ENCODE peak calls at places on chromosomes 3 and 15, in four cellular contexts. P, X, H and V are unnamed samples.

GRCh38 chr15:92625297-92625980 is 30.1 kb downstream of the FAM174B start:
- DNase-seq in P (no peak), X (no peak), H (peak), V (no peak)

GRCh38 chr3:4751057-4752051 is 227.9 kb upstream of the BHLHE40 start:
- DNase-seq in P (no peak), X (peak), H (no peak), V (no peak)

GRCh38 chr3:178436773-178437172 is 99.5 kb upstream of the KCNMB2 start:
- DNase-seq in P (peak), X (no peak), H (no peak), V (peak)

GRCh38 chr15:57565326-57565725 is 26.4 kb upstream of the MYZAP start:
- DNase-seq in P (no peak), X (peak), H (no peak), V (no peak)

GRCh38 chr3:178367817-178368617 is 168.2 kb upstream of the KCNMB2 start:
- DNase-seq in P (no peak), X (no peak), H (no peak), V (no peak)

GRCh38 chr3:124263168-124263567 is 271.2 kb upstream of the ROPN1 start:
- DNase-seq in P (no peak), X (peak), H (no peak), V (no peak)

GRCh38 chr15:101024709-101025108 is 105.6 kb downstream of the LRRK1 start:
- DNase-seq in P (no peak), X (no peak), H (no peak), V (no peak)

GRCh38 chr3:152620395-152620794 is 214.5 kb upstream of the P2RY1 start:
- DNase-seq in P (no peak), X (no peak), H (no peak), V (no peak)

GRCh38 chr15:82680200-82681102 is 29.2 kb downstream of the AP3B2 start:
- DNase-seq in P (peak), X (peak), H (no peak), V (peak)

GRCh38 chr3:149554826-149555225 is 80.3 kb downstream of the TM4SF4 start:
- DNase-seq in P (no peak), X (no peak), H (no peak), V (no peak)

GRCh38 chr15:75672646-75673425 is 25.1 kb downstream of the SNX33 start:
- DNase-seq in P (no peak), X (no peak), H (no peak), V (no peak)

GRCh38 chr3:100782359-100782758 is 73.1 kb downstream of the TFG start:
- DNase-seq in P (no peak), X (no peak), H (no peak), V (no peak)

GRCh38 chr15:92707880-92708551 is 52.4 kb upstream of the FAM174B start:
- DNase-seq in P (no peak), X (no peak), H (no peak), V (no peak)

GRCh38 chr3:27279153-27279552 is 90.0 kb downstream of the NEK10 start:
- DNase-seq in P (no peak), X (no peak), H (no peak), V (no peak)

GRCh38 chr3:50648297-50648696 is 26.4 kb upstream of the DOCK3 start:
- DNase-seq in P (no peak), X (no peak), H (no peak), V (no peak)

GRCh38 chr3:149639093-149639486 is 18.7 kb downstream of the WWTR1 start:
- DNase-seq in P (no peak), X (no peak), H (no peak), V (no peak)

GRCh38 chr15:74327756-74328155 is 39.7 kb downstream of the CYP11A1 start:
- DNase-seq in P (no peak), X (no peak), H (no peak), V (no peak)

GRCh38 chr15:82105458-82106205 is 59.8 kb upstream of the MEX3B start:
- DNase-seq in P (no peak), X (no peak), H (no peak), V (no peak)

GRCh38 chr15:100918690-100919480 is at the start of gene LRRK1:
- DNase-seq in P (peak), X (peak), H (no peak), V (no peak)

GRCh38 chr15:49712846-49713450 is 92.1 kb downstream of the DTWD1 start:
- DNase-seq in P (no peak), X (peak), H (no peak), V (no peak)

GRCh38 chr15:53535886-53536285 is 223.6 kb downstream of the WDR72 start:
- DNase-seq in P (no peak), X (no peak), H (no peak), V (no peak)

GRCh38 chr15:72838311-72838731 is 54.8 kb upstream of the ADPGK start:
- DNase-seq in P (no peak), X (peak), H (no peak), V (no peak)

GRCh38 chr3:151926956-151927355 is 53.5 kb downstream of the SUCNR1 start:
- DNase-seq in P (no peak), X (no peak), H (no peak), V (no peak)

GRCh38 chr3:57163751-57164150 is 1.4 kb downstream of the IL17RD start:
- DNase-seq in P (no peak), X (no peak), H (no peak), V (no peak)

DNA sequence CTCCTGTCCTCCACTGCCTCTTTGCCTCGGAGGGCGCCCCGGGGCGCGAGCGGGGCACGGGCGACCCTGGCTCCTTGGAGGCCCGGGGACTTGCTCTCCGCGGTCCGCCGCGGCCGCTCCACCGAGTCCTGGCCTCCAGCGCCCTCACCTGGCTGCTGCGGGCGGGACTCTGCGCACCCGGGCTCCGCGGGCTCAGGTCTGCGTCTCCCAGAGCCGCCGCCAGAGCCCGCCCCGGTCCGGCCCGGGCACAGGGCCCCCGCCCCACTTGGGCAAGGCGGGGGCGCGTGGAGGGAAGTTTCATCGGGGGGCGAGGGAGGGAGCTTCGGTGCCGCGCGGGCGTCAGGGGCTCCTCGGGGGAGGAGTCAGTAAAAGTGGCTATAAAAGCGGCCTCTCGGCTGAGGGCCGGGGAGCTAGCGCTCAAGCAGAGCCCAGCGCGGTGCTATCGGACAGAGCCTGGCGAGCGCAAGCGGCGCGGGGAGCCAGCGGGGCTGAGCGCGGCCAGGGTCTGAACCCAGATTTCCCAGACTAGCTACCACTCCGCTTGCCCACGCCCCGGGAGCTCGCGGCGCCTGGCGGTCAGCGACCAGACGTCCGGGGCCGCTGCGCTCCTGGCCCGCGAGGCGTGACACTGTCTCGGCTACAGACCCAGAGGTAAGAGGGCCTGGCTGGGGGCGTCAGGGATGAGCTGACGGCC is at the start of gene CEMIP:
- DNase-seq in P (peak), X (peak), H (no peak), V (peak)
- TF ChIP-seq SPI1 in P (no peak), X (no peak), H (no peak), V (no peak)

GRCh38 chr3:187626581-187626980 is 43.6 kb downstream of the SST start:
- DNase-seq in P (no peak), X (no peak), H (no peak), V (no peak)

GRCh38 chr3:187630421-187630820 is 39.8 kb downstream of the SST start:
- DNase-seq in P (no peak), X (no peak), H (no peak), V (no peak)

GRCh38 chr3:187624588-187624987 is 45.6 kb downstream of the SST start:
- DNase-seq in P (no peak), X (no peak), H (no peak), V (no peak)

GRCh38 chr3:187629711-187630110 is 40.5 kb downstream of the SST start:
- DNase-seq in P (no peak), X (no peak), H (no peak), V (no peak)

DNA sequence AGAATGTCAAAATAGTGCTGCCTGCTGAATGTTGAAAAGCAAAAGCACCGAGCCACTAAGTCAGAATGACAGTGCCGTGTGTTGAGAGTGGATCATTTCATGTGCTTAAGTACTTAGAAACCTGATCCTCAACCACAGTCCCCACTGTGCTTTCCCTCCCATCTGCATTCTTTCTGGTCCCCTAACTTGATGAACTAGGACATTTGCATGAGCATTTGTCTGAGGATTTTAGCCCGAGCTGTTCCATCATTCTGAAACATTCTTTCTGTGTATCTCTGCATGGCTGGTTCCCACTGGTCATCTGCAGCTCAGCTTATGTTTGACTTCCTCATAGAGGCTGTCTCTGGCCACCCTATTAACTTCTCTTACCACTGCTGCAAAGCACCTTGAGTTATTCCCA is 42.0 kb downstream of the SST start:
- DNase-seq in P (no peak), X (no peak), H (no peak), V (no peak)
- TF ChIP-seq SPI1 in P (no peak), X (no peak), H (no peak), V (no peak)

DNA sequence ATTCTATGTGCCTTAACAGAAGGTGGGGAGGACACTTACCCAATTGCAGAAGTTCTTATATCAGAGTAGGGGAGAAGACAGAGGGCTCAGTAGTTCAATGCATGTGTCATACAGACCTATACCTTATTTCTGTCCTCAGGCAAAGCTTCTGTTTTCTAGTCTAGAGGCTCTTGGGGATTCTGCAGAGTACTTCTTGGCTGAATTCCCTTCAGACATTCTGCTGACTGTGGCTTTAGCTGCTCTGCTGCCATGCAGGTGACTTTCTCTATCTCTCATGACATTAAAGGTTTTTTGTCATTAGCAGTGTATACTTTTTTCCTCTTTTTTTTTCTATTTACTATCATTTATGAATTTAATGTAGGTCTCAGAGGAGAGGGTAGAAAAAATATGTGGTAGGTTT is 172.8 kb upstream of the PLSCR5 start:
- DNase-seq in P (no peak), X (no peak), H (no peak), V (no peak)
- TF ChIP-seq SPI1 in P (no peak), X (no peak), H (no peak), V (no peak)

GRCh38 chr3:47541583-47542108 is 28.1 kb upstream of the ELP6 start:
- DNase-seq in P (no peak), X (no peak), H (no peak), V (no peak)
- TF ChIP-seq SPI1 in P (no peak), X (no peak), H (no peak), V (no peak)

DNA sequence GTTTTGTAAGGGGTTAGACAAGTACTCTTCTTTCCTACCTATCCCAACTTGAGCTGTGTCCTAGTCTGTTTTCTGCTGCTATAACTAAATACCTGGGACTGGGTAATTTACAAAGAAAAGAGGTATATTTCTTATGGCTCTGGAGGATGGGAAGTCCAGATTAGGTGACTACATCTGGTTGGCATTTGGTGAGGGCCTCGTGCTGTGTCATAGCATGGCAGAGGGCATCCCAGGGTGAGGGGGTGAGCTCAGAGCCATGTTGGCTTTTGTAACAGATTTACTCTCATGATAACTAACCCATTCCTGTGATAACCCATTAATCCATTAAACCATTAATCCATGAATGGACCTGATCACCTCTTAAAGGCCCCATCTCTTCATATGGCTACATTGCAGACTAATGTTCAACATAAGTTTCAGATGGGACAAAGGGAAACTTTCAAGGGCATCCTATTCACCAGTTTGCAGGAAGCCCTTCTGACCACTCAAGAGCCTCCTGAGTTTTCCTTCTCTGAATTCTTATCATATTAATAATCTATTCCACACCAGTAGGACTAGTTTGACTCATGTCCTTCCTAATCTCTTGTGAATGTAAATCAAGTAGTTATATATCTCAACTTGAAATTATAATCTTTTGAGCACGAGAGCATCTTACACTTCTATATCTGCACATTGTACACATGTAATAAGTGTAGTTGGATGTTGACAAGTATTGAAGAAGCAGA is 185.7 kb upstream of the ZPLD1 start:
- DNase-seq in P (no peak), X (no peak), H (no peak), V (no peak)
- TF ChIP-seq SPI1 in P (no peak), X (no peak), H (no peak), V (no peak)

GRCh38 chr3:60399861-60400845 is 851.1 kb downstream of the FHIT start:
- DNase-seq in P (no peak), X (peak), H (no peak), V (no peak)
- TF ChIP-seq SPI1 in P (no peak), X (no peak), H (no peak), V (no peak)

GRCh38 chr15:62757535-62757934 is 285.0 kb upstream of the TPM1 start:
- DNase-seq in P (no peak), X (no peak), H (no peak), V (no peak)

GRCh38 chr15:62756995-62757360 is 285.6 kb upstream of the TPM1 start:
- DNase-seq in P (no peak), X (no peak), H (no peak), V (no peak)

GRCh38 chr15:62758952-62759349 is 283.6 kb upstream of the TPM1 start:
- DNase-seq in P (no peak), X (no peak), H (no peak), V (no peak)

GRCh38 chr15:62758126-62758951 is 284.2 kb upstream of the TPM1 start:
- DNase-seq in P (no peak), X (no peak), H (no peak), V (no peak)

GRCh38 chr15:62756326-62756994 is 286.1 kb upstream of the TPM1 start:
- DNase-seq in P (no peak), X (no peak), H (no peak), V (no peak)
- TF ChIP-seq SPI1 in P (no peak), X (no peak), H (no peak), V (no peak)

GRCh38 chr3:72011495-72011894 is 226.5 kb upstream of the PROK2 start:
- DNase-seq in P (no peak), X (no peak), H (no peak), V (no peak)
- TF ChIP-seq SPI1 in P (no peak), X (no peak), H (no peak), V (no peak)

GRCh38 chr15:43977072-43977884 is 150.5 kb downstream of the WDR76 start:
- DNase-seq in P (no peak), X (no peak), H (peak), V (no peak)
- TF ChIP-seq SPI1 in P (no peak), X (no peak), H (peak), V (peak)

GRCh38 chr15:37585966-37586656 is 348.3 kb upstream of the TMCO5A start:
- DNase-seq in P (no peak), X (no peak), H (no peak), V (no peak)
- TF ChIP-seq SPI1 in P (no peak), X (no peak), H (no peak), V (no peak)